ENCODE peak calls at places on chromosomes 16 and 17, in ten cellular contexts. N is T-helper 22 cell; L is T-helper 9 cell; U is osteoblast; T is WTC11; O is GM23248; M is RPMI7951; K is activated CD4-positive, alpha-beta T cell treated with anti-CD3 and anti-CD28 coated beads, Interleukin-2, amount 10 ng/mL, durations not matched to agents 7 days and 5 days; X is substantia nigra; G is Caki2. Z is an unnamed sample.

GRCh38 chr16:72985148-72985882 is 62.6 kb downstream of the ZFHX3 start:
- DNase-seq in N (no peak), L (no peak), U (peak), T (no peak), O (peak), M (no peak), K (no peak), X (no peak), G (no peak), Z (no peak)

GRCh38 chr16:57601801-57602478 is 26.5 kb upstream of the ADGRG1 start:
- DNase-seq in N (peak), L (no peak), U (no peak), T (no peak), O (no peak), M (no peak), K (peak), X (no peak), G (no peak), Z (peak)

GRCh38 chr17:7833011-7833794 is 814 bp upstream of the KDM6B start:
- DNase-seq in N (no peak), L (no peak), U (peak), T (no peak), O (no peak), M (no peak), K (no peak), X (no peak), G (no peak), Z (no peak)

GRCh38 chr16:27286446-27286845 is 17.9 kb upstream of the NSMCE1 start:
- DNase-seq in N (no peak), L (no peak), U (peak), T (no peak), O (peak), M (peak), K (no peak), X (no peak), G (peak), Z (no peak)

GRCh38 chr17:38452719-38453118 is 24.5 kb downstream of the ARHGAP23 start:
- DNase-seq in N (no peak), L (no peak), U (peak), T (no peak), O (peak), M (no peak), K (no peak), X (no peak), G (no peak), Z (no peak)

GRCh38 chr16:27449434-27450188 is 47.6 kb downstream of the IL21R start:
- DNase-seq in N (peak), L (peak), U (peak), T (no peak), O (no peak), M (no peak), K (peak), X (no peak), G (no peak), Z (no peak)

GRCh38 chr16:84933774-84934571 is 77.4 kb downstream of the ZDHHC7 start:
- DNase-seq in N (no peak), L (no peak), U (peak), T (no peak), O (peak), M (peak), K (no peak), X (peak), G (no peak), Z (no peak)

GRCh38 chr17:2384439-2385127 is 16.3 kb downstream of the MNT start:
- DNase-seq in N (no peak), L (no peak), U (no peak), T (no peak), O (no peak), M (no peak), K (no peak), X (no peak), G (no peak), Z (no peak)

GRCh38 chr17:48704521-48704920 is 17.8 kb downstream of the PRAC1 start:
- DNase-seq in N (no peak), L (no peak), U (no peak), T (no peak), O (no peak), M (no peak), K (no peak), X (no peak), G (no peak), Z (no peak)

GRCh38 chr16:85751665-85752501 is 987 bp upstream of the C16orf74 start:
- DNase-seq in N (no peak), L (no peak), U (peak), T (no peak), O (peak), M (no peak), K (no peak), X (no peak), G (no peak), Z (no peak)

GRCh38 chr16:80040413-80040812 is 439.9 kb upstream of the MAF start:
- DNase-seq in N (no peak), L (no peak), U (no peak), T (no peak), O (no peak), M (no peak), K (no peak), X (no peak), G (no peak), Z (no peak)

GRCh38 chr17:70241071-70241470 is 71.7 kb downstream of the KCNJ2 start:
- DNase-seq in N (no peak), L (no peak), U (no peak), T (no peak), O (no peak), M (no peak), K (no peak), X (no peak), G (no peak), Z (no peak)

GRCh38 chr16:88430524-88431446 is 22.3 kb upstream of the ZFPM1 start:
- DNase-seq in N (no peak), L (peak), U (no peak), T (peak), O (peak), M (no peak), K (peak), X (no peak), G (no peak), Z (peak)

GRCh38 chr17:34673516-34673915 is 94.1 kb downstream of the TMEM132E start:
- DNase-seq in N (no peak), L (no peak), U (no peak), T (no peak), O (no peak), M (no peak), K (no peak), X (no peak), G (no peak), Z (no peak)

GRCh38 chr16:14301150-14302030 is 230.3 kb downstream of the MRTFB start:
- DNase-seq in N (no peak), L (no peak), U (peak), T (peak), O (peak), M (no peak), K (peak), X (no peak), G (peak), Z (no peak)

GRCh38 chr17:40714473-40714872 is 10.9 kb upstream of the KRT24 start:
- DNase-seq in N (no peak), L (no peak), U (no peak), T (no peak), O (peak), M (peak), K (no peak), X (no peak), G (no peak), Z (no peak)

GRCh38 chr17:17940451-17940911 is 31.7 kb downstream of the TOM1L2 start:
- DNase-seq in N (no peak), L (no peak), U (peak), T (no peak), O (peak), M (peak), K (no peak), X (no peak), G (peak), Z (no peak)

GRCh38 chr17:1412185-1413110 is 12.4 kb upstream of the YWHAE start:
- DNase-seq in N (no peak), L (no peak), U (peak), T (no peak), O (no peak), M (no peak), K (no peak), X (no peak), G (no peak), Z (no peak)

GRCh38 chr17:36972186-36972686 is 23.5 kb downstream of the AATF start:
- DNase-seq in N (no peak), L (no peak), U (no peak), T (no peak), O (no peak), M (no peak), K (no peak), X (no peak), G (peak), Z (no peak)

GRCh38 chr17:18267927-18268711 is 7.7 kb downstream of the MIEF2 start:
- DNase-seq in N (no peak), L (no peak), U (peak), T (peak), O (peak), M (no peak), K (no peak), X (no peak), G (no peak), Z (no peak)

GRCh38 chr16:72093448-72094265 is at the start of the genes DHX38 and TXNL4B:
- DNase-seq in N (peak), L (peak), U (peak), T (peak), O (peak), M (peak), K (peak), X (peak), G (peak), Z (peak)

GRCh38 chr16:65284583-65284982 is 162.7 kb upstream of the CDH11 start:
- DNase-seq in N (no peak), L (no peak), U (peak), T (no peak), O (no peak), M (no peak), K (no peak), X (no peak), G (no peak), Z (no peak)

GRCh38 chr16:75116081-75116910 is at the start of gene LDHD:
- DNase-seq in N (no peak), L (no peak), U (peak), T (peak), O (peak), M (peak), K (no peak), X (peak), G (peak), Z (peak)

GRCh38 chr16:22300427-22301071 is 3.3 kb downstream of the POLR3E start:
- DNase-seq in N (no peak), L (no peak), U (peak), T (peak), O (peak), M (peak), K (peak), X (peak), G (peak), Z (peak)

GRCh38 chr17:39365252-39365651 is 36.2 kb downstream of the FBXL20 start:
- DNase-seq in N (no peak), L (no peak), U (peak), T (no peak), O (peak), M (no peak), K (no peak), X (no peak), G (no peak), Z (no peak)

GRCh38 chr16:22664561-22664997 is 149.4 kb upstream of the HS3ST2 start:
- DNase-seq in N (no peak), L (no peak), U (no peak), T (no peak), O (no peak), M (no peak), K (no peak), X (no peak), G (no peak), Z (no peak)

GRCh38 chr16:48124266-48124665 is 31.5 kb downstream of the ABCC12 start:
- DNase-seq in N (no peak), L (no peak), U (no peak), T (no peak), O (no peak), M (peak), K (no peak), X (no peak), G (no peak), Z (no peak)

GRCh38 chr17:75313941-75314550 is 24.8 kb upstream of the SLC25A19 start:
- DNase-seq in N (no peak), L (no peak), U (peak), T (no peak), O (peak), M (no peak), K (no peak), X (no peak), G (no peak), Z (no peak)

GRCh38 chr17:73166731-73167581 is 2.1 kb downstream of the SSTR2 start:
- DNase-seq in N (no peak), L (no peak), U (no peak), T (no peak), O (peak), M (peak), K (no peak), X (no peak), G (no peak), Z (no peak)

GRCh38 chr17:60107526-60108257 is 29.0 kb upstream of the HEATR6 start:
- DNase-seq in N (no peak), L (no peak), U (no peak), T (no peak), O (peak), M (peak), K (no peak), X (no peak), G (no peak), Z (no peak)

GRCh38 chr16:29982560-29983419 is 9.1 kb downstream of the TAOK2 start:
- DNase-seq in N (no peak), L (no peak), U (peak), T (no peak), O (no peak), M (no peak), K (no peak), X (no peak), G (no peak), Z (no peak)

GRCh38 chr17:17669851-17670232 is 11.4 kb upstream of the RAI1 start:
- DNase-seq in N (no peak), L (no peak), U (peak), T (no peak), O (no peak), M (no peak), K (no peak), X (no peak), G (no peak), Z (no peak)

GRCh38 chr16:31219154-31219741 is 2.3 kb upstream of the PYDC1 start:
- DNase-seq in N (no peak), L (no peak), U (peak), T (no peak), O (no peak), M (no peak), K (no peak), X (no peak), G (no peak), Z (no peak)

GRCh38 chr16:84463221-84463620 is 41.2 kb downstream of the MEAK7 start:
- DNase-seq in N (no peak), L (no peak), U (no peak), T (no peak), O (no peak), M (no peak), K (no peak), X (no peak), G (no peak), Z (no peak)